ENCODE peak calls at places on chromosomes 1 and 21, in six cellular contexts. H is GM23338, L is tibial artery, T is left ventricle myocardium inferior, O is esophagus squamous epithelium, C is heart right ventricle. E is an unnamed sample.

GRCh38 chr21:27725916-27726315 is 759.0 kb upstream of the ADAMTS5 start:
- DNase-seq in O (no peak), T (no peak), C (no peak), H (no peak), L (no peak), E (no peak)

GRCh38 chr1:46131727-46132528 is 501 bp downstream of the PIK3R3 start:
- DNase-seq in H (peak), O (no peak), C (peak), T (no peak), L (no peak), E (no peak)

GRCh38 chr1:232988572-232989040 is 38.2 kb downstream of the NTPCR start:
- DNase-seq in T (no peak), O (no peak), C (no peak), H (no peak), L (no peak), E (peak)

GRCh38 chr1:170536924-170537551 is 5.1 kb downstream of the GORAB start:
- DNase-seq in L (no peak), H (no peak), C (no peak), T (no peak), O (no peak), E (no peak)

GRCh38 chr1:148158594-148158993 is 6.5 kb upstream of the NBPF11 start:
- DNase-seq in C (no peak), O (no peak), L (no peak), T (no peak), H (peak), E (no peak)

GRCh38 chr21:26758083-26758861 is 86.9 kb downstream of the ADAMTS1 start:
- DNase-seq in O (no peak), C (no peak), L (no peak), H (no peak), T (no peak), E (no peak)

GRCh38 chr1:232562855-232563510 is 67.0 kb downstream of the SIPA1L2 start:
- DNase-seq in T (no peak), O (no peak), C (no peak), H (no peak), L (no peak), E (no peak)

GRCh38 chr1:151398691-151399065 is 695 bp upstream of the PSMB4 start:
- DNase-seq in L (no peak), O (no peak), C (no peak), T (no peak), H (no peak), E (no peak)

GRCh38 chr1:59138402-59138801 is 158.5 kb upstream of the FGGY start:
- DNase-seq in H (no peak), O (no peak), T (no peak), L (no peak), C (no peak), E (no peak)

GRCh38 chr1:244063498-244063897 is 12.4 kb downstream of the ZBTB18 start:
- DNase-seq in T (no peak), O (no peak), H (no peak), C (no peak), L (no peak), E (no peak)

GRCh38 chr1:21077085-21077484 is 99.6 kb downstream of the EIF4G3 start:
- DNase-seq in L (no peak), O (no peak), H (no peak), T (no peak), C (no peak), E (peak)

GRCh38 chr1:162018418-162018817 is 5.3 kb downstream of the OLFML2B start:
- DNase-seq in C (no peak), T (no peak), L (no peak), O (no peak), H (no peak), E (no peak)

GRCh38 chr1:187275346-187275745 is 446.6 kb downstream of the PLA2G4A start:
- DNase-seq in T (no peak), O (no peak), L (no peak), H (no peak), C (no peak), E (no peak)

GRCh38 chr1:218475275-218475674 is 130.1 kb downstream of the TGFB2 start:
- DNase-seq in O (no peak), T (no peak), H (no peak), C (no peak), L (no peak), E (no peak)

DNA sequence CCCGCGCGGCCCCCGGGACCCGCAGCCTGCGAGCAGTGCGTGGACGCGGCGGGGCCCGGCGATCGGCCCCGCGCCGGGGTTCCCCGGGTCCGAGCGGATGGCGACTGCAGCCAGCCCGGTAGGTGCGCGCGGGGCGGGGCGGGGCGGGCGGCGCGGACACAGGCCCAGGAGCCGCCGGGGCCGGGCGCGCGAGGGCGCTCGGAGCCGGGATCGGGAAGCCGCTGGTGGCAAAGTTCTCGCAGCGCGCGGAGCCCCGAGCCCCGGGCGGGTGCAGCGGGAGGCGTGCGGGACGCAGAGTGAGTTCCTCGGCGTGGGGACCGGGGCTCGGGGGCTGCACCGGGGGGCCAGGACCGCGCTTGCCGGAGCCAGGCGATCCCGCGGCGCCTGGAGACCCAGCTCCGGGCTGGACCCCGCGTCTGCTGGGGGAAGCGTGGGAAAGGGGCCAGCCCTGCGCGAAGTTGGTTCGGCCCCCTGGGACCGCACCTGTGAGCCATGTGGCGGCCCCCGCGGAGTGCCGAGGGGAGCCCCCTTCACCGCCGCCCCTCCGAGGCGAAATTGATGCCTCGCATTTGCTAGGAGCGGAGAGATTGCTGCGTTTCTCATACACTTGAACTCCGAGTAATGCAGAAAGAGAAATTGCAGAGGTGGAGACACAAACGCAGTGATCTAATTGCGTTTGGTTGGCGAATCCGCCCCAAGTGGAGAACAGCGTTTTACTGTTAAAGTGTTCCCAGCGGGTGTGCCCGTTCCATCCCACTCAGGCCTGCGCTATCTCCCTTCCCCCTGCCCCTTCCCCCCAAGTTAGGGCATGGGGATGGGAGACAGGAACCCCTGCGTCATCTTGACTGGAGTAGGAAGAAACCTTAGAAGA is 228.9 kb upstream of the TMEM51 start:
- DNase-seq in C (no peak), H (peak), L (peak), T (peak), O (no peak), E (peak)
- TF ChIP-seq CTCF in C (peak), H (no peak), L (no peak), T (peak), O (no peak), E (peak)

DNA sequence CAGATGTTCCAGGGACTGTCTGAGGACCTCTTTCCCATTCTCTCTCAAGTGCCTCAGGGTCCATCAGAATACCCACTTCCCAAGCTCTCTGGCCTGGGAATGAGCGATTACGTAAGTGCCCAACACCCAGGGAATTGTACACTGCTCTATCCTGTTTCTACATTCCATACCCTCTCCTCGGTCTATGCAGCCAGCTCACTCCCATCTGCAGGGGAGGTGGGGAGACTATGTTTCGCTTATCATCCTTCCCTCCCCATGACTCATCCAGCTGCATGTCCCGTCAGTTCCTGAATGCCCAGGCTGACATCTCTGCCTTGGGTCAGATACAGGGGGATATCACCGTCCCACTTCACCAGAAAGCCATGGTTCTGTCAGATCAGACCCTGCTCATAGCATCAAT is 34.5 kb upstream of the CD1D start:
- DNase-seq in H (no peak), T (no peak), L (no peak), O (no peak), C (no peak), E (peak)
- TF ChIP-seq CTCF in H (no peak), T (no peak), L (no peak), O (no peak), C (no peak), E (no peak)

GRCh38 chr1:19975423-19976193 is 3.8 kb downstream of the PLA2G2A start:
- DNase-seq in T (no peak), L (no peak), H (no peak), C (no peak), O (no peak), E (no peak)

GRCh38 chr1:19978143-19978542 is 1.3 kb downstream of the PLA2G2A start:
- DNase-seq in T (no peak), O (no peak), H (no peak), C (no peak), L (no peak), E (no peak)

GRCh38 chr1:19976317-19977003 is 3.0 kb downstream of the PLA2G2A start:
- DNase-seq in C (no peak), T (no peak), O (no peak), L (no peak), H (no peak), E (no peak)

GRCh38 chr1:19971657-19972056 is 7.8 kb downstream of the PLA2G2A start:
- DNase-seq in T (no peak), H (no peak), L (no peak), C (no peak), O (no peak), E (no peak)

GRCh38 chr1:19974822-19975416 is 4.5 kb downstream of the PLA2G2A start:
- DNase-seq in O (no peak), L (peak), T (peak), H (peak), C (peak), E (peak)
- TF ChIP-seq CTCF in O (peak), L (peak), T (peak), H (peak), C (peak), E (peak)

GRCh38 chr1:15988856-15989736 is 13.2 kb upstream of the ZBTB17 start:
- DNase-seq in H (no peak), O (no peak), C (no peak), T (no peak), L (no peak), E (no peak)

GRCh38 chr1:15981679-15982078 is 5.8 kb upstream of the ZBTB17 start:
- DNase-seq in O (no peak), T (no peak), H (no peak), C (no peak), L (no peak), E (no peak)

GRCh38 chr1:15985611-15986272 is 9.8 kb upstream of the ZBTB17 start:
- DNase-seq in H (no peak), T (no peak), C (no peak), L (no peak), O (no peak), E (no peak)

DNA sequence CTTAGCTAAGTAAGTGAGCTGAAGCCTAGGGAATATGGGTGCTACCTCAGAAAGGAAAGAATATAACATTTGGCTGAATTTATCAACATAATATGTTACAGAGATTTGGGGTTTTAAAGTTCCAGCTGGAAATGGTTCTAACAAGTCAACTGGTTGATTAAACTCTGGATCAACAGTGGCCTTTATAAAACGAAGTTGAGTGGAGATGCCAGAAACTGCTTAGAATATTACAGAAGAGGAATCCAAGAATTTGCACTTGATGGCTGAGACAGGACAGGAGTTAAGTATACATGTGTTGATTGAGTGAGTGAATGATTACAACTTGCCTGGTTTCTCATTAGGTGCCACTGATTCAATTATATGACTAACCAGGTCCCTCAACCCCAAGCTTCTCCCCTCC is 7.4 kb upstream of the ZBTB17 start:
- DNase-seq in H (no peak), O (no peak), L (no peak), C (no peak), T (no peak), E (no peak)
- TF ChIP-seq CTCF in H (no peak), O (no peak), L (no peak), C (no peak), T (no peak), E (no peak)

GRCh38 chr1:22652881-22653316 is at the start of gene C1QB:
- DNase-seq in O (no peak), T (peak), C (peak), H (no peak), L (peak), E (no peak)

GRCh38 chr1:22652457-22652856 is 579 bp upstream of the C1QB start:
- DNase-seq in T (no peak), C (no peak), H (no peak), O (no peak), L (no peak), E (no peak)

GRCh38 chr1:22653741-22654140 is 705 bp downstream of the C1QB start:
- DNase-seq in L (no peak), C (no peak), T (no peak), H (no peak), O (no peak), E (no peak)

GRCh38 chr1:22658385-22659163 is 5.5 kb downstream of the C1QB start:
- DNase-seq in T (no peak), L (no peak), C (no peak), O (no peak), H (no peak), E (no peak)

DNA sequence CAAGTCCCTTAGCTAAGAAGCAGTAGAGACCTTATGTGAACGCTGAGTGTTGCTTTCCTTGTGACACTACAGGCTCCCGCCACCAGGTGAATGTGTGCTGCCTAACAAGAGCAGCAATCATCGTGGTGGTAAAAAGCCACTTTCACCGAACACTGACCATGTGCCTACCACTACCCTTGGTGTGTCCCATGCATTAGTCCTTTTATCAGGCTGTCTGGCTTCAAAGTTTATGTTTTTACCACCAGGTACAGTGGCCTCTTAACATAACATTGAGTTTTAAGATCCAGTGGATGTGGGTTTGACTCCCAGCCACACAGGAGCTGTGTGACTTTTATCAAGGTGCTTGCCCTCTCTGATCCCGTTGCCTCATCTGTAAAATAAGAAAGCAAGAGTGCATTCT is 1.7 kb downstream of the C1QB start:
- DNase-seq in O (no peak), H (peak), T (no peak), L (no peak), C (no peak), E (no peak)
- TF ChIP-seq CTCF in O (peak), H (peak), T (no peak), L (no peak), C (no peak), E (peak)

E was measured in HFFc6.